ENCODE peak calls at places on chromosomes 1 and 21, in five cellular contexts. K is NT2/D1, I is GM12878, V is HepG2, U is H1. C is an unnamed sample.

GRCh38 chr1:218658294-218658693 is 313.2 kb downstream of the TGFB2 start:
- DNase-seq in V (no peak), I (no peak), U (no peak), K (no peak), C (no peak)

GRCh38 chr1:240104662-240105061 is 13.0 kb downstream of the FMN2 start:
- DNase-seq in K (no peak), I (no peak), U (no peak), V (no peak), C (no peak)

GRCh38 chr21:43734131-43734634 is 15.3 kb downstream of the PDXK start:
- DNase-seq in V (no peak), U (no peak), I (no peak), K (no peak), C (no peak)

GRCh38 chr1:116767782-116768382 is 13.7 kb downstream of the CD2 start:
- DNase-seq in V (no peak), U (no peak), I (no peak), K (no peak), C (no peak)

GRCh38 chr1:6485140-6485936 is 6.1 kb downstream of the PLEKHG5 start:
- DNase-seq in V (no peak), K (no peak), U (peak), I (no peak), C (no peak)

GRCh38 chr1:196546272-196547245 is 61.7 kb downstream of the KCNT2 start:
- DNase-seq in I (no peak), U (no peak), V (no peak), K (no peak), C (no peak)

GRCh38 chr1:2948001-2948750 is 73.1 kb upstream of the ACTRT2 start:
- DNase-seq in U (no peak), K (no peak), I (no peak), V (no peak), C (no peak)

GRCh38 chr1:241836944-241837343 is 11.1 kb upstream of the EXO1 start:
- DNase-seq in K (no peak), U (no peak), I (no peak), V (no peak), C (no peak)

GRCh38 chr1:41313661-41314131 is 47.5 kb upstream of the FOXO6 start:
- DNase-seq in I (no peak), U (peak), K (peak), V (peak), C (peak)

GRCh38 chr1:39779137-39779536 is 8.0 kb upstream of the OXCT2 start:
- DNase-seq in U (no peak), K (no peak), V (no peak), I (no peak), C (no peak)

GRCh38 chr21:14487490-14488432 is 58.4 kb downstream of the SAMSN1 start:
- DNase-seq in K (no peak), U (no peak), I (no peak), V (no peak), C (no peak)

GRCh38 chr1:15849775-15850449 is 2.4 kb downstream of the SPEN start:
- DNase-seq in I (no peak), U (peak), V (peak), K (no peak), C (peak)
- TF ChIP-seq SUZ12 in I (no peak), U (no peak), V (no peak), K (no peak), C (no peak)

GRCh38 chr1:204782118-204782700 is 88.5 kb upstream of the NFASC start:
- DNase-seq in I (no peak), U (no peak), V (no peak), K (no peak), C (no peak)
- TF ChIP-seq SUZ12 in I (no peak), U (no peak), V (no peak), K (no peak), C (no peak)

GRCh38 chr1:87149166-87150065 is 179.3 kb upstream of the LMO4 start:
- DNase-seq in U (no peak), V (no peak), K (peak), I (no peak), C (no peak)
- TF ChIP-seq SUZ12 in U (no peak), V (no peak), K (no peak), I (no peak), C (no peak)

GRCh38 chr1:9721606-9722377 is 70.3 kb downstream of the PIK3CD start:
- DNase-seq in V (peak), I (no peak), U (peak), K (no peak), C (peak)
- TF ChIP-seq SUZ12 in V (no peak), I (no peak), U (no peak), K (no peak), C (no peak)

GRCh38 chr21:35423694-35424093 is 374.6 kb upstream of the RUNX1 start:
- DNase-seq in V (no peak), I (no peak), K (no peak), U (no peak), C (no peak)

GRCh38 chr21:35426897-35427296 is 377.8 kb upstream of the RUNX1 start:
- DNase-seq in U (no peak), I (no peak), K (no peak), V (no peak), C (no peak)

GRCh38 chr21:35426484-35426883 is 377.4 kb upstream of the RUNX1 start:
- DNase-seq in K (no peak), I (no peak), V (no peak), U (no peak), C (no peak)

GRCh38 chr21:35422011-35422410 is 372.9 kb upstream of the RUNX1 start:
- DNase-seq in U (no peak), I (no peak), K (no peak), V (no peak), C (no peak)

DNA sequence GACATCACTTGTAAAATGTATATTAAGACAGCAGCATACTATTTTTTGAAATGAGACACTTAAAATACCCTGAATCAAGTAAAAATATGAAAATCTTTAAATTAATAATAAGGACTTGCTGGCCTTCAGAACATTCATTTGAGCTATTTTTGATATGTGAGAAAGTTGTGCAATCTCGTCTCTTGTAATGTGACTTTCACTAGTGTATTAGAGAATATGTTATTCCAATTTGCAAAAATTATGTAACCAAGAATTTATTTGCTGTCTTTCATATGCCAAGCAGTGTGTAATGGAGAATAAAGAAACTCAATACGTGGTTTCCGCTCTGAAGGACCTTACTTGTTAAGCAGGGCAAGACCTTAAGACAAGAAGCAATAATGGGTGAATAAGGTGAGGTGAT is 375.0 kb upstream of the RUNX1 start:
- DNase-seq in I (no peak), V (no peak), U (no peak), K (no peak), C (no peak)
- TF ChIP-seq SUZ12 in I (no peak), V (no peak), U (no peak), K (no peak), C (no peak)

DNA sequence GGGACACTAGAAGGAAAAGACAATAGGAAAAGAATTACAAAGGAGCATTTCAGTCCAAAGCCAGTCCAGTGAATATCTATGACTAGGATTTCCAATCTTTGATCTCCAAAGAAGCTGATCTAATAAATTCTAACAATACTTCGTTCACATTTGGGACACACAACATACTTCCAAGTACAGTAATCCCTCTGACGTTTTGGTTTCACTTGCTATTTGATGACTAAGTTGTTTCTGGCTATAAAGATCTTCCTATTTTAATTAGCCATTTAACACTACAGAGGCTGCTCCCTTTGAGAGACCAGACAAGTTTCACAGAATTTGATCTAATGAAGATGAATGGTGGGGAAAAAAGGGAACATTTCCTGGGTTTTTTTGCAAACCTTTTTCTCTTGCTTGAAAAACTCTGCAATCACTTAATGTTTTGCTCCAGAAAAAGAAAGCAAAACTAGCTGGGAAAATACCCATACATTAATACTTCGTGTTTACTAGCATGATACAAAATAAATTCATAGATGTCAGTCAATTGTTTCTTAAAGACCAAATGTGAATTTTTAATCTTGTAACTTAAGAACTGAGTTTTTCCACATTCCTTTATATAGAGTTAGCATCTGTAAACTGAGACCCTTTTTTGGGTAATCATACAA is 27.9 kb upstream of the GLIS1 start:
- DNase-seq in V (no peak), K (no peak), I (no peak), U (no peak), C (no peak)
- TF ChIP-seq SUZ12 in V (no peak), K (no peak), I (no peak), U (no peak), C (no peak)

DNA sequence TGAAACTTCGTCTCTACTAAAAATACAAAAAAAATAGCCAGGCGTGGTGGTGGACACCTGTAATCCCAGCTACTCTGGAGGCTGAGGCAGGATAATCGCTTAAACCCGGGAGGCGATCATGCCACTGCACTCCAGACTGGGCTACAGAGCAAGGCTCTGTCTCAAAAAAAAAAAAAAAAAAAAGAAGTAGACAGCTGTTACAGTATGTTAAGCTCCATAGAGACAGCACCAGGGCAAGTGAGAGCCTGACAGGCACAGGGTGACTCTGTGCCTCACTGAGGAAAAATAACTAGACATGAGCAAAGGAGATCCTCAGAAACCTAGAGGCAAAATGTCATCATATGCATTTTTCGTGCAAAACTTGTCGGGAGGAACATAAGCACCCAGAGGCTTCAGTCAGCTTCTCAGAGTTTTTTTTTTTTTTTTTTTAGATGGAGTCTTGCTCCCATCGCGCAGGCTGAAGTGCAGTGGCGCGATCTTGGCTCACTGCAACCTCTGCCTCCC is 9.0 kb upstream of the PRDX1 start:
- DNase-seq in U (no peak), V (no peak), I (no peak), K (no peak), C (no peak)
- TF ChIP-seq SUZ12 in U (no peak), V (no peak), I (no peak), K (no peak), C (no peak)

DNA sequence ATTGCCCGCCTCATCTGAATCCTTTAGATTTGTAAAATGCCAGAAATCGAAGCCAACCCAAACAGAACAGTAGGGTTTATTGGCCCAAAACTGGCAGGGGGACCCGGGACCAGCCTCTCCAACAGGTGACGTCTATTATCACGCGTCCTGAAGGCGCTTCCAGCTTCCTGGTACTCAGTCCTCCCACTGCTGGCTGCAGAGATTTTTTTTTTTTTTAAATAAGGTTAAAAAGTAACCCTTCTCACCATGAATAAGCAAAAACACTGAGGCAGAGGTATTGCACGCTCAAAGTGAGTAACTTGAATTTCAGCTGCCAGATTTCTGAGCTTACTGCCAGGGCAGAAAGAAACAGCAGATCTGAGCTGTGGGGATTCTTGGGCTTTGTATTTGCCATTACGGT is 54.4 kb upstream of the GCLM start:
- DNase-seq in I (no peak), K (no peak), U (no peak), V (peak), C (no peak)
- TF ChIP-seq SUZ12 in I (no peak), K (no peak), U (no peak), V (no peak), C (no peak)

GRCh38 chr1:78716186-78716585 is 66.6 kb downstream of the IFI44 start:
- DNase-seq in I (no peak), V (no peak), U (no peak), K (no peak), C (no peak)
- TF ChIP-seq SUZ12 in I (no peak), V (no peak), U (no peak), K (no peak), C (no peak)